ENCODE peak calls at places on chromosomes 6 and 20, in seven cellular contexts. R is tibial artery, X is keratinocyte, M is GM23338, D is breast epithelium, Z is cardiac muscle cell, E is endothelial cell of umbilical vein. B is an unnamed sample.

GRCh38 chr20:53937330-53937729 is 133.1 kb downstream of the BCAS1 start:
- DNase-seq in R (no peak), X (no peak), M (no peak), D (no peak), Z (no peak), E (no peak), B (no peak)

GRCh38 chr20:22826306-22827230 is 208.5 kb upstream of the SSTR4 start:
- DNase-seq in R (no peak), X (no peak), M (no peak), D (no peak), Z (no peak), E (no peak), B (no peak)

GRCh38 chr6:133183691-133184090 is 57.5 kb upstream of the EYA4 start:
- DNase-seq in R (no peak), X (no peak), M (no peak), D (no peak), Z (no peak), E (no peak), B (no peak)

GRCh38 chr6:112956696-112957525 is 609.8 kb downstream of the RFPL4B start:
- DNase-seq in R (no peak), X (no peak), M (no peak), D (no peak), Z (peak; percentile 70), E (peak; percentile 90), B (no peak)

GRCh38 chr6:125314019-125314581 is 12.3 kb upstream of the HDDC2 start:
- DNase-seq in R (peak; percentile 75), X (no peak), M (peak; percentile 88), D (peak; percentile 53), Z (peak; percentile 81), E (peak; percentile 62), B (no peak)

GRCh38 chr6:29489286-29489685 is 1.5 kb upstream of the MAS1L start:
- DNase-seq in R (no peak), X (no peak), M (no peak), D (no peak), Z (no peak), E (no peak), B (no peak)

GRCh38 chr20:50715694-50716093 is 15.7 kb upstream of the PARD6B start:
- DNase-seq in R (no peak), X (no peak), M (no peak), D (no peak), Z (no peak), E (no peak), B (no peak)

GRCh38 chr6:26520088-26520839 is 17.9 kb upstream of the HMGN4 start:
- DNase-seq in R (no peak), X (no peak), M (no peak), D (peak; percentile 61), Z (no peak), E (peak; percentile 75), B (no peak)

GRCh38 chr6:43428874-43429273 is 1.5 kb downstream of the ABCC10 start:
- DNase-seq in R (no peak), X (no peak), M (no peak), D (no peak), Z (no peak), E (no peak), B (no peak)

GRCh38 chr20:59028812-59029211 is 3.3 kb downstream of the ATP5F1E start:
- DNase-seq in R (no peak), X (no peak), M (no peak), D (no peak), Z (no peak), E (peak; percentile 27), B (no peak)
- H3K4me3 ChIP-seq in R (no peak overlapping the region), X (no peak overlapping the region), M (no peak overlapping the region), D (no peak overlapping the region), Z (peak overlapping the region; percentile 1), E (peak overlapping the region; percentile 14), B (peak overlapping the region; percentile 18)

GRCh38 chr6:78947962-78948361 is 80.6 kb downstream of the IRAK1BP1 start:
- DNase-seq in R (no peak), X (no peak), M (no peak), D (no peak), Z (no peak), E (peak; percentile 59), B (peak; percentile 23)

GRCh38 chr6:78954740-78955139 is 87.4 kb downstream of the IRAK1BP1 start:
- DNase-seq in R (no peak), X (no peak), M (no peak), D (no peak), Z (no peak), E (no peak), B (no peak)

GRCh38 chr6:78952362-78952761 is 85.0 kb downstream of the IRAK1BP1 start:
- DNase-seq in R (no peak), X (no peak), M (no peak), D (no peak), Z (no peak), E (no peak), B (no peak)

GRCh38 chr6:78948785-78949184 is 81.4 kb downstream of the IRAK1BP1 start:
- DNase-seq in R (no peak), X (no peak), M (no peak), D (no peak), Z (no peak), E (no peak), B (no peak)

GRCh38 chr6:78953798-78954197 is 86.4 kb downstream of the IRAK1BP1 start:
- DNase-seq in R (no peak), X (no peak), M (no peak), D (no peak), Z (no peak), E (no peak), B (no peak)
- H3K36me3 ChIP-seq in R (peaks cover 81% of the 10 kb centered on the region), X (peaks cover 10% of the 10 kb centered on the region), M (peaks cover 39% of the 10 kb centered on the region), D (peaks cover 18% of the 10 kb centered on the region), Z (peaks cover 65% of the 10 kb centered on the region), E (peaks cover 7% of the 10 kb centered on the region), B (no peaks in the 10 kb centered on the region)

GRCh38 chr6:69768664-69769063 is 28.1 kb downstream of the LMBRD1 start:
- DNase-seq in R (no peak), X (no peak), M (no peak), D (no peak), Z (no peak), E (no peak), B (no peak)
- TF ChIP-seq CTCF in R (no peak), X (no peak), M (peak; percentile 40), D (no peak), Z (peak; percentile 20), E (no peak), B (peak; percentile 29)

GRCh38 chr6:34961574-34961973 is 72.5 kb downstream of the ANKS1A start:
- DNase-seq in R (no peak), X (no peak), M (no peak), D (no peak), Z (no peak), E (no peak), B (no peak)
- H3K4me3 ChIP-seq in R (no peak overlapping the region), X (no peak overlapping the region), M (no peak overlapping the region), D (no peak overlapping the region), Z (no peak overlapping the region), E (no peak overlapping the region), B (no peak overlapping the region)

GRCh38 chr20:34994509-34995131 is 39.0 kb downstream of the MYH7B start:
- DNase-seq in R (no peak), X (no peak), M (no peak), D (no peak), Z (no peak), E (no peak), B (no peak)
- H3K36me3 ChIP-seq in R (peaks cover 69% of the 10 kb centered on the region), X (peaks cover 7% of the 10 kb centered on the region), M (no peaks in the 10 kb centered on the region), D (no peaks in the 10 kb centered on the region), Z (peaks cover 59% of the 10 kb centered on the region), E (no peaks in the 10 kb centered on the region), B (peaks cover 17% of the 10 kb centered on the region)

DNA sequence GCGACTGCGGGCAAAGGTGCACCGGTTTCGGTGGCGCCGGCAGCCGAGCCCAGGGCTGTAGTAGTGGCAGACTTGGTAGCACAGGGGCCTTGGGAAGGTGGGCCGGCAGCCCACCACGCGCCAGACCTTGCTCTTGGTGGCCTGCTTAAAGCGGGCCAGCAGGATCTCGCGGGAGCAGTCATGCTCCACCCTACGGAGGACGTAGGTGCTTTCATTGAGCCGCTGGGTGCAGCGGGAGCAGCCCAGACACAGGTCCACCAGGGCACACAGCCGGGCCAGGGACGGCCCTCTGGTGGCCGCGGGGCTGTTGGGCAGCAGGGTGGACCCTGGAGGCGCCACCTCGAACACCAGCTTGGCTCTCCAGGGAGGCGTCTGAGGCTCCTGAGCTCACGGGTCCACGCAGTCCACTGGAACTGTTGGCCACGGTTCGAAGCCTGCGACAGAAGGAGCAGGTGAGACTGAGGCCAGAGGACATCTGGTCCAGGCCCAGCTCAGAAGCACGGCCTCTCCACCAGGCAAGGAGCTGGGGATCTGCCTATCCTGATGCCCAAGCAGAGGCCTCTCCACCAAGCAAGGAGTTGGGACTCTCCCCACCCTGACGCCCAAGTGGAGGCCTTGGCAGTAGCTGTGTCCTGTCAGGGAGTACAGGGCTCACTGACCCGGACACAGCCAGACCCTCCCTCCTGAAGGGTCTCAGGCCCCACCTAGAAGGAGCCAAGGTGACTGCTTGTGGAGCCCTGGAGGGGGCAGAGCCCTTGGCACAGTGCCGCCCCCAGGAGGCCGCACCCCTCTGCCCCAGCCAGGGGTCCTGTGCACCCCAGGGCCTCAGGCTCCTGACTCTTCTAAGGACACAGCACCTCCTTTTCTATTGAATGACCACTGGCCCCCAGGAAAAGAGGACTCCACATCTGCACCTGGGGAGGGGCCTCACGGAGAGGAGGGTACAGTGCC is 976 bp downstream of the HELZ2 start:
- DNase-seq in R (no peak), X (no peak), M (peak; percentile 47), D (no peak), Z (no peak), E (no peak), B (no peak)
- TF ChIP-seq CTCF in R (no peak), X (peak; percentile 25), M (peak; percentile 17), D (no peak), Z (peak; percentile 14), E (peak; percentile 32), B (peak; percentile 36)

DNA sequence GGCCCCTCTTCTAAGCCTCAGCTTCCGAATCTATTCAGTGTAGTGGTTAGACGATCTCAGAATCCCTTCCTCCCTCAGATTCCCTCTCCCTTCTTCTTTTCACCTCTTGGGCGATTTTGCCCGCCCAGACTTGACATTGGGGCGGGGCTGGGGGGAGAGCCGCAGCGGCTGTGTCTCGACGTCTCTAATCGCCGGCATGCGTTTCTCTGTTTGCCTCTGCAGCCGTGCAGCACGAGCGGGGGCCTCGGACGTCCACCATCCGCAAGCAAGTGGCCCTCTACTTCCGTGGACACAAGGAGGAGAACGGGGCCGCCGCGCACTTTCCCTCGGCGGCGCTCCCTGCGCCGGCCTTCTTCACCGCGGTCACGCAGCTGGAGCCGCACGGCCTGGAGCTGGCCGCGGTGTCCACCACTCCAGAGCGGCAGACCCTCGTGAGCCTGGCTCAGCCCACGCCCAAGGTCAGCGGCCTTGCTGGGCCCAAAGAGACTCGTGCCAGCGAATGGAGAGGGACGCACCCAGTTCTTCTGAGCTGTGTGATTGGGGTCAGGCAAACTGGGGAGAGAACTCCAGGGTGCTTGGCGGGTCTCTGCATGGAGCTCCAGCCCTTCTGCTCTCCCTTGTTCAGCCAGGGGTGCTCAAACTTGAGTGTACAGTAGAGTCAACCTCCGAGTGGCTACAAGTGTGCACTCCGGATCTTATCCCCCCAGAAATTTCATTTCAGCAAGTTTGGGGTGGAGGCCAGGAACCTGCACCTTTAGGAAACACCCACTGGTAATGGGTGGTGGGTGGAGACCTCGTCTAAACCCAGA is 10.7 kb downstream of the NR2E1 start:
- DNase-seq in R (no peak), X (no peak), M (peak; percentile 59), D (no peak), Z (no peak), E (no peak), B (no peak)
- H3K4me3 ChIP-seq in R (no peak overlapping the region), X (peak overlapping the region; percentile 65), M (peak overlapping the region; percentile 53), D (peak overlapping the region; percentile 1), Z (peak overlapping the region; percentile 11), E (no peak overlapping the region), B (no peak overlapping the region)

GRCh38 chr20:62141397-62142251 is 1.6 kb downstream of the PSMA7 start:
- DNase-seq in R (no peak), X (no peak), M (peak; percentile 59), D (no peak), Z (peak; percentile 43), E (peak; percentile 37), B (no peak)
- H3K36me3 ChIP-seq in R (peaks cover 42% of the 10 kb centered on the region), X (peaks cover 41% of the 10 kb centered on the region), M (peaks cover 39% of the 10 kb centered on the region), D (peaks cover 13% of the 10 kb centered on the region), Z (peaks cover 35% of the 10 kb centered on the region), E (peaks cover 29% of the 10 kb centered on the region), B (peaks cover 25% of the 10 kb centered on the region)

GRCh38 chr6:129440691-129441090 is 269.3 kb downstream of the ARHGAP18 start:
- DNase-seq in R (no peak), X (no peak), M (peak; percentile 55), D (no peak), Z (peak; percentile 6), E (peak; percentile 3), B (peak; percentile 4)
- TF ChIP-seq CTCF in R (no peak), X (no peak), M (no peak), D (no peak), Z (no peak), E (no peak), B (no peak)